ENCODE peak calls at places on chromosomes 6 and 20, in eight cellular contexts. One of them, this sample, is unnamed.
A peak's percentile ranks its signal among the peaks of the same experiment; 100 is the strongest.

GRCh38 chr20:35319206-35320197 is 27.3 kb upstream of the FAM83C start:
- DNase-seq in PC-9: no peak
- DNase-seq in HepG2: no peak
- DNase-seq in body of pancreas: no peak
- DNase-seq in psoas muscle: no peak
- DNase-seq in colonic mucosa: no peak
- DNase-seq in heart left ventricle: no peak
- DNase-seq in SJSA1: peak; percentile 54
- DNase-seq in this sample: no peak

GRCh38 chr20:38685853-38686473 is 38.3 kb upstream of the SLC32A1 start:
- DNase-seq in PC-9: peak; percentile 43
- DNase-seq in HepG2: peak; percentile 63
- DNase-seq in body of pancreas: peak; percentile 34
- DNase-seq in psoas muscle: peak; percentile 16
- DNase-seq in colonic mucosa: peak; percentile 38
- DNase-seq in heart left ventricle: no peak
- DNase-seq in SJSA1: peak; percentile 16
- DNase-seq in this sample: no peak

GRCh38 chr20:56409521-56409920 is 2.5 kb upstream of the CASS4 start:
- DNase-seq in PC-9: no peak
- DNase-seq in HepG2: no peak
- DNase-seq in body of pancreas: no peak
- DNase-seq in psoas muscle: no peak
- DNase-seq in colonic mucosa: no peak
- DNase-seq in heart left ventricle: no peak
- DNase-seq in SJSA1: no peak
- DNase-seq in this sample: no peak

GRCh38 chr6:165745492-165745891 is 82.5 kb upstream of the PDE10A start:
- DNase-seq in PC-9: no peak
- DNase-seq in HepG2: no peak
- DNase-seq in body of pancreas: no peak
- DNase-seq in psoas muscle: no peak
- DNase-seq in colonic mucosa: no peak
- DNase-seq in heart left ventricle: no peak
- DNase-seq in SJSA1: no peak
- DNase-seq in this sample: no peak

GRCh38 chr6:142702501-142703460 is 242.2 kb downstream of the HIVEP2 start:
- DNase-seq in PC-9: no peak
- DNase-seq in HepG2: no peak
- DNase-seq in body of pancreas: no peak
- DNase-seq in psoas muscle: peak; percentile 29
- DNase-seq in colonic mucosa: peak; percentile 27
- DNase-seq in heart left ventricle: peak; percentile 58
- DNase-seq in SJSA1: no peak
- DNase-seq in this sample: no peak

GRCh38 chr6:47168176-47168575 is 126.0 kb upstream of the ADGRF1 start:
- DNase-seq in PC-9: peak; percentile 87
- DNase-seq in HepG2: peak; percentile 52
- DNase-seq in body of pancreas: no peak
- DNase-seq in psoas muscle: peak; percentile 66
- DNase-seq in colonic mucosa: no peak
- DNase-seq in heart left ventricle: no peak
- DNase-seq in SJSA1: peak; percentile 43
- DNase-seq in this sample: no peak

GRCh38 chr6:43489277-43490072 is 12.1 kb downstream of the TJAP1 start:
- DNase-seq in PC-9: no peak
- DNase-seq in HepG2: peak; percentile 64
- DNase-seq in body of pancreas: no peak
- DNase-seq in psoas muscle: no peak
- DNase-seq in colonic mucosa: no peak
- DNase-seq in heart left ventricle: no peak
- DNase-seq in SJSA1: no peak
- DNase-seq in this sample: no peak

GRCh38 chr6:112881828-112882227 is 534.7 kb downstream of the RFPL4B start:
- DNase-seq in PC-9: no peak
- DNase-seq in HepG2: no peak
- DNase-seq in body of pancreas: no peak
- DNase-seq in psoas muscle: no peak
- DNase-seq in colonic mucosa: no peak
- DNase-seq in heart left ventricle: no peak
- DNase-seq in SJSA1: no peak
- DNase-seq in this sample: no peak

GRCh38 chr6:659716-660581 is 3.0 kb upstream of the HUS1B start:
- DNase-seq in PC-9: no peak
- DNase-seq in HepG2: no peak
- DNase-seq in body of pancreas: no peak
- DNase-seq in psoas muscle: no peak
- DNase-seq in colonic mucosa: no peak
- DNase-seq in heart left ventricle: no peak
- DNase-seq in SJSA1: no peak
- DNase-seq in this sample: no peak

GRCh38 chr20:8423482-8423881 is 291.4 kb downstream of the PLCB1 start:
- DNase-seq in PC-9: no peak
- DNase-seq in HepG2: no peak
- DNase-seq in body of pancreas: no peak
- DNase-seq in psoas muscle: no peak
- DNase-seq in colonic mucosa: no peak
- DNase-seq in heart left ventricle: no peak
- DNase-seq in SJSA1: no peak
- DNase-seq in this sample: no peak

GRCh38 chr6:108074057-108074358 is 533 bp downstream of the OSTM1 start:
- DNase-seq in PC-9: no peak
- DNase-seq in HepG2: peak; percentile 3
- DNase-seq in body of pancreas: peak; percentile 49
- DNase-seq in psoas muscle: no peak
- DNase-seq in colonic mucosa: no peak
- DNase-seq in heart left ventricle: no peak
- DNase-seq in SJSA1: peak; percentile 2
- DNase-seq in this sample: no peak

GRCh38 chr6:108078191-108078590 is 3.6 kb upstream of the OSTM1 start:
- DNase-seq in PC-9: no peak
- DNase-seq in HepG2: no peak
- DNase-seq in body of pancreas: no peak
- DNase-seq in psoas muscle: no peak
- DNase-seq in colonic mucosa: no peak
- DNase-seq in heart left ventricle: no peak
- DNase-seq in SJSA1: no peak
- DNase-seq in this sample: no peak

GRCh38 chr6:108080010-108080780 is 5.7 kb upstream of the OSTM1 start:
- DNase-seq in PC-9: peak; percentile 61
- DNase-seq in HepG2: no peak
- DNase-seq in body of pancreas: no peak
- DNase-seq in psoas muscle: no peak
- DNase-seq in colonic mucosa: no peak
- DNase-seq in heart left ventricle: no peak
- DNase-seq in SJSA1: peak; percentile 72
- DNase-seq in this sample: no peak

GRCh38 chr6:108071736-108072276 is 2.7 kb downstream of the OSTM1 start:
- DNase-seq in PC-9: no peak
- DNase-seq in HepG2: no peak
- DNase-seq in body of pancreas: no peak
- DNase-seq in psoas muscle: no peak
- DNase-seq in colonic mucosa: no peak
- DNase-seq in heart left ventricle: no peak
- DNase-seq in SJSA1: no peak
- DNase-seq in this sample: no peak

GRCh38 chr6:108074359-108075144 is at the start of gene OSTM1:
- DNase-seq in PC-9: peak; percentile 93
- DNase-seq in HepG2: peak; percentile 77
- DNase-seq in body of pancreas: peak; percentile 94
- DNase-seq in psoas muscle: peak; percentile 93
- DNase-seq in colonic mucosa: peak; percentile 91
- DNase-seq in heart left ventricle: peak; percentile 97
- DNase-seq in SJSA1: peak; percentile 91
- DNase-seq in this sample: peak; percentile 87
- H3K4me3 ChIP-seq in PC-9: peak within 1 kb of the TSS; percentile 99
- H3K4me3 ChIP-seq in HepG2: peak within 1 kb of the TSS; percentile 97
- H3K4me3 ChIP-seq in body of pancreas: peak within 1 kb of the TSS; percentile 47
- H3K4me3 ChIP-seq in psoas muscle: peak within 1 kb of the TSS; percentile 87
- H3K4me3 ChIP-seq in colonic mucosa: peak within 1 kb of the TSS; percentile 94
- H3K4me3 ChIP-seq in heart left ventricle: peak within 1 kb of the TSS; percentile 97
- H3K4me3 ChIP-seq in SJSA1: peak within 1 kb of the TSS; percentile 96
- H3K4me3 ChIP-seq in this sample: peak within 1 kb of the TSS; percentile 95

GRCh38 chr6:40723967-40724366 is 136.8 kb upstream of the LRFN2 start:
- DNase-seq in PC-9: no peak
- DNase-seq in HepG2: no peak
- DNase-seq in body of pancreas: no peak
- DNase-seq in psoas muscle: no peak
- DNase-seq in colonic mucosa: no peak
- DNase-seq in heart left ventricle: no peak
- DNase-seq in SJSA1: no peak
- DNase-seq in this sample: no peak

GRCh38 chr6:40725390-40725789 is 138.2 kb upstream of the LRFN2 start:
- DNase-seq in PC-9: no peak
- DNase-seq in HepG2: no peak
- DNase-seq in body of pancreas: no peak
- DNase-seq in psoas muscle: no peak
- DNase-seq in colonic mucosa: no peak
- DNase-seq in heart left ventricle: no peak
- DNase-seq in SJSA1: no peak
- DNase-seq in this sample: no peak

GRCh38 chr6:40722081-40722480 is 134.9 kb upstream of the LRFN2 start:
- DNase-seq in PC-9: no peak
- DNase-seq in HepG2: no peak
- DNase-seq in body of pancreas: no peak
- DNase-seq in psoas muscle: no peak
- DNase-seq in colonic mucosa: no peak
- DNase-seq in heart left ventricle: no peak
- DNase-seq in SJSA1: no peak
- DNase-seq in this sample: no peak

GRCh38 chr6:40722553-40723258 is 135.5 kb upstream of the LRFN2 start:
- DNase-seq in PC-9: no peak
- DNase-seq in HepG2: peak; percentile 19
- DNase-seq in body of pancreas: no peak
- DNase-seq in psoas muscle: no peak
- DNase-seq in colonic mucosa: no peak
- DNase-seq in heart left ventricle: no peak
- DNase-seq in SJSA1: no peak
- DNase-seq in this sample: no peak

DNA sequence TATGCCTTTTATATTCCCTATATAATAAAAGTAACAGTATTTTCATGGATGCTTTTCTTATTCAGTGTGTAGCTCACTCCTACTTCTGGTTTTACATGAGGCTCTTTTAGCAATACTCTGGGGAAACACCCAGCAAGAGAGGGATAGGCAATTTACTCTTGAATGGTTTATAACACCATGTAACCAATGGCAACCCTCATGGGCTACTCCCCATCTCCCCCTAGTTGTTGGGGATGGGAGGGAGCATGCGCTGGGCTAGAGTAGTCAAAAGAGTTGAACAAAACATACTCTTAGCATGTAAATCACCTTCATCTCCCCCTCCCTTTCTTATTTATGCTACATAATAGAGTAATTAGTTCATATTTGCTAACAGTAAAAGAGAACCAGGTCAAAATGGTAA is 140.1 kb upstream of the LRFN2 start:
- DNase-seq in PC-9: no peak
- DNase-seq in HepG2: no peak
- DNase-seq in body of pancreas: no peak
- DNase-seq in psoas muscle: no peak
- DNase-seq in colonic mucosa: no peak
- DNase-seq in heart left ventricle: no peak
- DNase-seq in SJSA1: no peak
- DNase-seq in this sample: no peak
- H3K4me1 ChIP-seq in PC-9: no peaks in the 10 kb centered on the region
- H3K4me1 ChIP-seq in HepG2: peaks cover 10% of the 10 kb centered on the region
- H3K4me1 ChIP-seq in body of pancreas: no peaks in the 10 kb centered on the region
- H3K4me1 ChIP-seq in psoas muscle: no peaks in the 10 kb centered on the region
- H3K4me1 ChIP-seq in colonic mucosa: no peaks in the 10 kb centered on the region
- H3K4me1 ChIP-seq in heart left ventricle: no peaks in the 10 kb centered on the region
- H3K4me1 ChIP-seq in SJSA1: no peaks in the 10 kb centered on the region
- H3K4me1 ChIP-seq in this sample: no peaks in the 10 kb centered on the region

GRCh38 chr6:111685058-111685457 is 79.4 kb upstream of the TRAF3IP2 start:
- DNase-seq in PC-9: no peak
- DNase-seq in HepG2: no peak
- DNase-seq in body of pancreas: no peak
- DNase-seq in psoas muscle: no peak
- DNase-seq in colonic mucosa: no peak
- DNase-seq in heart left ventricle: no peak
- DNase-seq in SJSA1: no peak
- DNase-seq in this sample: no peak

GRCh38 chr6:111685506-111685905 is 79.8 kb upstream of the TRAF3IP2 start:
- DNase-seq in PC-9: no peak
- DNase-seq in HepG2: no peak
- DNase-seq in body of pancreas: no peak
- DNase-seq in psoas muscle: no peak
- DNase-seq in colonic mucosa: no peak
- DNase-seq in heart left ventricle: no peak
- DNase-seq in SJSA1: no peak
- DNase-seq in this sample: no peak

GRCh38 chr6:111687652-111688051 is 82.0 kb upstream of the TRAF3IP2 start:
- DNase-seq in PC-9: no peak
- DNase-seq in HepG2: no peak
- DNase-seq in body of pancreas: no peak
- DNase-seq in psoas muscle: no peak
- DNase-seq in colonic mucosa: peak; percentile 68
- DNase-seq in heart left ventricle: no peak
- DNase-seq in SJSA1: no peak
- DNase-seq in this sample: no peak

GRCh38 chr6:111683749-111684267 is 78.1 kb upstream of the TRAF3IP2 start:
- DNase-seq in PC-9: no peak
- DNase-seq in HepG2: no peak
- DNase-seq in body of pancreas: no peak
- DNase-seq in psoas muscle: no peak
- DNase-seq in colonic mucosa: no peak
- DNase-seq in heart left ventricle: no peak
- DNase-seq in SJSA1: peak; percentile 70
- DNase-seq in this sample: no peak

GRCh38 chr6:111686249-111686997 is 80.7 kb upstream of the TRAF3IP2 start:
- DNase-seq in PC-9: no peak
- DNase-seq in HepG2: no peak
- DNase-seq in body of pancreas: no peak
- DNase-seq in psoas muscle: no peak
- DNase-seq in colonic mucosa: no peak
- DNase-seq in heart left ventricle: peak; percentile 63
- DNase-seq in SJSA1: no peak
- DNase-seq in this sample: no peak
- H3K4me3 ChIP-seq in PC-9: no peak overlapping the region
- H3K4me3 ChIP-seq in HepG2: no peak overlapping the region
- H3K4me3 ChIP-seq in body of pancreas: no peak overlapping the region
- H3K4me3 ChIP-seq in psoas muscle: no peak overlapping the region
- H3K4me3 ChIP-seq in colonic mucosa: no peak overlapping the region
- H3K4me3 ChIP-seq in heart left ventricle: no peak overlapping the region
- H3K4me3 ChIP-seq in SJSA1: no peak overlapping the region
- H3K4me3 ChIP-seq in this sample: no peak overlapping the region

DNA sequence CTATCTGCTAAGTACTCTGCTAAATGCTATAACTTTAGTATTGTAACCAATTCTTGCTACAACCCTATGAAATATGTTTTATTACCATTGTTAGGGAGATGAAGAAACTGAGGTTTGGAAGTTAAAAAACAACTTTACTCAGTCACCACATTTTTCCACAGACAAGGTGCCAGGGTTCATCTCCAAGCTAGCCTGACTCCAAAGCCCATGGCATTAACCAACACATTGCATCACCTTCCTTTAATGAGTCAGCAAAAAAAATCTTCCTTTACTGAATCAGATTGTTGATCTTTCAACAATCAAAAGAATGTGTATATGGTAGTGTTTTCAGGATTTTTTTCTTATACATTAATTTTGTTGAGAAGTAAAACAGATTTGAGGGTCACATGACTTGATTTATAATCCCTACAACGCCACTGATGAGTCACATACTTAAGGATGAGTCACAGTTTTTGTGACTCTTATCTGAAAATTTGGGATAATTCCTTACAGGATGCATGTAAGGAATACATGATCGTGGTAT is 41.5 kb downstream of the MAN1A1 start:
- DNase-seq in PC-9: no peak
- DNase-seq in HepG2: peak; percentile 83
- DNase-seq in body of pancreas: no peak
- DNase-seq in psoas muscle: no peak
- DNase-seq in colonic mucosa: no peak
- DNase-seq in heart left ventricle: no peak
- DNase-seq in SJSA1: no peak
- DNase-seq in this sample: no peak
- H3K4me1 ChIP-seq in PC-9: peaks cover 12% of the 10 kb centered on the region
- H3K4me1 ChIP-seq in HepG2: peaks cover 58% of the 10 kb centered on the region
- H3K4me1 ChIP-seq in body of pancreas: peaks cover 23% of the 10 kb centered on the region
- H3K4me1 ChIP-seq in psoas muscle: no peaks in the 10 kb centered on the region
- H3K4me1 ChIP-seq in colonic mucosa: no peaks in the 10 kb centered on the region
- H3K4me1 ChIP-seq in heart left ventricle: peaks cover 49% of the 10 kb centered on the region
- H3K4me1 ChIP-seq in SJSA1: no peaks in the 10 kb centered on the region
- H3K4me1 ChIP-seq in this sample: peaks cover 6% of the 10 kb centered on the region